ENCODE peak calls at places on chromosome 21, in four cellular contexts. M is ACHN, X is ureter, C is AG08396. P is an unnamed sample.
A peak's percentile ranks its signal among the peaks of the same experiment; 100 is the strongest.

GRCh38 chr21:45009616-45010015 is 64.8 kb upstream of the ADARB1 start:
- DNase-seq in M (no peak), X (no peak), C (no peak), P (no peak)

GRCh38 chr21:9767592-9768375 is 753.6 kb upstream of the TPTE start:
- DNase-seq in M (no peak), X (no peak), C (no peak), P (no peak)

GRCh38 chr21:15679630-15680029 is 50.2 kb upstream of the USP25 start:
- DNase-seq in M (peak; percentile 4), X (no peak), C (no peak), P (peak; percentile 24)

GRCh38 chr21:46322351-46323226 is 1.1 kb downstream of the C21orf58 start:
- DNase-seq in M (no peak), X (no peak), C (peak; percentile 54), P (peak; percentile 61)

GRCh38 chr21:35044128-35044527 is 5.0 kb downstream of the RUNX1 start:
- DNase-seq in M (no peak), X (no peak), C (no peak), P (no peak)

GRCh38 chr21:31530364-31530763 is 129.1 kb upstream of the SOD1 start:
- DNase-seq in M (no peak), X (no peak), C (no peak), P (no peak)

GRCh38 chr21:39184050-39184980 is 1.1 kb upstream of the PSMG1 start:
- DNase-seq in M (no peak), X (no peak), C (no peak), P (peak; percentile 80)

GRCh38 chr21:19122371-19122770 is 718.8 kb upstream of the TMPRSS15 start:
- DNase-seq in M (no peak), X (no peak), C (no peak), P (no peak)

GRCh38 chr21:38902608-38903445 is 97.1 kb downstream of the ETS2 start:
- DNase-seq in M (no peak), X (no peak), C (no peak), P (no peak)

GRCh38 chr21:44750675-44751025 is 39.3 kb upstream of the TSPEAR start:
- DNase-seq in M (no peak), X (no peak), C (no peak), P (no peak)

P was measured in OCI-M1.